ENCODE peak calls at places on chromosomes 13 and 19, in seven cellular contexts. D is thoracic aorta; Y is GM23338; R is CD8-positive, alpha-beta memory T cell; S is lung; K is uterus; O is PC-9. F is an unnamed sample.

GRCh38 chr13:30299746-30300145 is 7.6 kb downstream of the KATNAL1 start:
- DNase-seq in Y (no peak), D (no peak), K (no peak), S (no peak), R (no peak), O (no peak), F (no peak)

GRCh38 chr13:44193731-44194130 is 179.9 kb upstream of the SERP2 start:
- DNase-seq in K (no peak), R (no peak), Y (no peak), O (no peak), D (no peak), S (no peak), F (no peak)

GRCh38 chr13:30561506-30561905 is 56.2 kb upstream of the USPL1 start:
- DNase-seq in R (no peak), O (no peak), D (no peak), K (no peak), S (no peak), Y (no peak), F (no peak)

GRCh38 chr13:43720780-43721397 is 65.9 kb downstream of the ENOX1 start:
- DNase-seq in D (no peak), O (no peak), Y (no peak), S (no peak), R (no peak), K (no peak), F (no peak)

GRCh38 chr19:49362048-49362925 is at the start of gene TEAD2:
- DNase-seq in D (no peak), Y (peak; percentile 89), K (peak; percentile 85), S (peak; percentile 71), R (no peak), O (peak; percentile 66), F (peak; percentile 75)

GRCh38 chr13:48038763-48039162 is 1.2 kb downstream of the NUDT15 start:
- DNase-seq in K (no peak), R (no peak), Y (peak; percentile 18), O (no peak), D (no peak), S (no peak), F (no peak)

GRCh38 chr13:50843256-50844043 is at the start of gene DLEU7:
- DNase-seq in Y (peak; percentile 86), R (no peak), O (no peak), D (no peak), K (no peak), S (no peak), F (no peak)

GRCh38 chr19:52237771-52238400 is 31.5 kb upstream of the ZNF766 start:
- DNase-seq in S (peak; percentile 45), D (no peak), O (peak; percentile 63), R (peak; percentile 38), Y (peak; percentile 80), K (peak; percentile 68), F (peak; percentile 72)

GRCh38 chr13:40352385-40352778 is 314.1 kb downstream of the FOXO1 start:
- DNase-seq in O (no peak), S (no peak), Y (no peak), K (peak; percentile 68), R (no peak), D (peak; percentile 10), F (peak; percentile 51)

GRCh38 chr13:25213716-25214115 is 41.6 kb upstream of the AMER2 start:
- DNase-seq in K (no peak), R (no peak), S (no peak), D (no peak), O (no peak), Y (no peak), F (no peak)

GRCh38 chr19:6402058-6402457 is 9.1 kb upstream of the GTF2F1 start:
- DNase-seq in R (no peak), S (no peak), O (no peak), Y (no peak), K (no peak), D (no peak), F (no peak)

GRCh38 chr19:11165486-11166030 is 10.0 kb upstream of the SPC24 start:
- DNase-seq in R (no peak), O (no peak), S (no peak), D (no peak), Y (no peak), K (no peak), F (no peak)

GRCh38 chr19:16066611-16067104 is 9.6 kb upstream of the TPM4 start:
- DNase-seq in D (no peak), R (peak; percentile 20), K (no peak), S (no peak), Y (no peak), O (no peak), F (no peak)

GRCh38 chr19:15402411-15403150 is 16.2 kb downstream of the AKAP8L start:
- DNase-seq in S (no peak), Y (no peak), R (no peak), K (no peak), D (no peak), O (no peak), F (peak; percentile 54)

DNA sequence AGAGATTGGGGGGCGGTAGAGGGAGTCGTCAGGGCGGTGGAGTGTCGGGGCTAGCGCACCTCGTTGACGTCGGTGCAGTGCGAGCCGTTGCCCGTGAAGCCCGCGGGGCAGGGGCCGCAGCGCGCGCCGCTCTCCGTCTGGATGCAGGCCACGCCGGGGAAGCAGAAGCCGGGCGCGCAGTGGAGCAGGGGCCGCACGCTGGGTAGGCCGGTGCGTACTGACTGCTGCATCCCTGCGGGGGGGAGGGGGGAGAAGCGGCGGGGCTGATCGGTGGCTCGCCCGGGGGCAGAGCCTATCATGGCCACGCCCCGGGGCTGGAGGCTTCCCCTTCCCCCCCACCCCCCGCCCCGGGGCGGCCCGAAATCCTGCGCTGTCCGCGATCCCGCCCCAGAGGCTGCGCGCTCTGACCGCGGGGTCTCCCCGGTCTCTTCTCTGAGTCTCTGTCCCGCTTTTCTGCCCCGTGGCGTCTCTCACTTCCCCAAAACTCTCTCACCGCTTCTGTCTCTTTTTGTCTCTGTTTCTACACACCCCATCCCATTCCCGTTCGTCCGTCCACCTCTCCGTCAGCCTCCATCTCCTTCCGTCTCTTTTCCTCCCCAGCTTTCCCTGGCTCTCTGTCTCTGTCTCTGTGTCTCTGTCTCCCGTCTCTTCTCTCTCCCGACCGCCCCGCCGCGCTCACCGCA is 1.1 kb downstream of the COMP start:
- DNase-seq in O (no peak), S (no peak), Y (peak; percentile 84), D (no peak), R (peak; percentile 22), K (no peak), F (peak; percentile 88)
- H3K4me1 ChIP-seq in O (no peaks in the 10 kb centered on the region), S (peaks cover 25% of the 10 kb centered on the region), Y (peaks cover 12% of the 10 kb centered on the region), D (peaks cover 43% of the 10 kb centered on the region), R (peaks cover 19% of the 10 kb centered on the region), K (no peaks in the 10 kb centered on the region), F (no peaks in the 10 kb centered on the region)

GRCh38 chr19:41533691-41534090 is 42.3 kb upstream of the CEACAM21 start:
- DNase-seq in S (no peak), K (no peak), D (no peak), O (no peak), Y (no peak), R (no peak), F (no peak)
- H3K4me1 ChIP-seq in S (peaks cover 5% of the 10 kb centered on the region), K (no peaks in the 10 kb centered on the region), D (no peaks in the 10 kb centered on the region), O (no peaks in the 10 kb centered on the region), Y (no peaks in the 10 kb centered on the region), R (peaks cover 51% of the 10 kb centered on the region), F (no peaks in the 10 kb centered on the region)

DNA sequence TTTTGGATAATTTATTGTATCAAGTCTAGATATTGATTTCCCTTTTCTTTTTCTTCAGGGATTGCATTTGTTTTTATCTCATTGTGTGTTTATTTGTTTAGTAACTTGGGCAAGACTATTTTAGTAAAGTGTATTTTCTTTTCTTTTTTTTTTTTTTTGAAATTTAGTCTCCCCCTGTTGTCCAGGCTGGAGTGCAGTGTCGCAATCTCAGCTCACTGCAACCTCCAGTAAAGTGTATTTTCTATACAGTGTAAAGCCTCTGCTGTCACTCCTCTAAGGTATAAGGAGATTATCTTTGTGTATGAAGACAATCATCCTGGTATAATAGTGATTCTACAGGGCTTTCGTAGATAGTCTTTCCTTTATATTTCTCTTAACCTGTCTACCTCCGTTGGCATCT is 2546.0 kb downstream of the PCDH9 start:
- DNase-seq in O (no peak), Y (no peak), S (no peak), D (no peak), R (no peak), K (no peak), F (no peak)
- H3K4me1 ChIP-seq in O (peaks cover 17% of the 10 kb centered on the region), Y (peaks cover 28% of the 10 kb centered on the region), S (no peaks in the 10 kb centered on the region), D (no peaks in the 10 kb centered on the region), R (no peaks in the 10 kb centered on the region), K (no peaks in the 10 kb centered on the region), F (no peaks in the 10 kb centered on the region)

DNA sequence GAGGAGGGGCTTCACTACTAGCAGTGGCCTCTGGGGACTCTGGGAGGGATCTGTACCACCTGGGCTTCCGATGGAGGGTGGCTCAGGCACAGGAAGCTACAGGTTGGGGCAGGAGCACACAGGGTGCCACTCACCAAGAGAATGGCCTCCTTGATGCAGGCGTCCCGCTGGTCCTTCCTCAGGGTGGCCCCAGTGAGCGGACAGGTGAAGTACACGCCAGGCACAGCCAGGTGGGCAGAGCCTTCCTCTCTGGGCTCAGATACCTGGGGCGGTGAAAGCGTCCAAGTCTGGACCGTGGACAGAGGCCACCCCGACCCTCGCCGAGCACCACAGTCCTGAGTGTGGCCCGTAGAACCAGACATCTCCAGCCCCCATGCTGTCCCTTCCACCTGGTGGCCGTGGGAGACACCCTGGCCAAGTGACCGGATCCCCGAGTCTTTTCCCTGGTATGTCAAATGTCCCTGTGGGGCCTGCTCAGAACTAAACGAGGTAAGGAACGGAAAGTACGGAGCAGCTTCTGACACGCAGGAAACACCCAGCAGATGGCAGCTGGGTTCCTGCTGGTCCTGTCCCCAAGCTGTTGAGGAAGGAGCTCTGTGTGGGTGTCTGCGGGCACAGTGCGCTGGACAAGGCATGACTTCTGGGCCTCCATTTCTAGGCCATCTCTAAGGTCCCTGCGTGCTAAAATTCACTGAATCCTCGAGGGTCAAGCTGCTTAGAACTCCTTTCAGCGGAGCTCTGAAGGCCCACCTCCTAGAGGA is 5.2 kb downstream of the UBXN6 start:
- DNase-seq in D (no peak), S (no peak), Y (no peak), R (no peak), O (no peak), K (no peak), F (no peak)
- H3K4me1 ChIP-seq in D (peaks cover 30% of the 10 kb centered on the region), S (peaks cover 15% of the 10 kb centered on the region), Y (peaks cover 8% of the 10 kb centered on the region), R (peaks cover 17% of the 10 kb centered on the region), O (no peaks in the 10 kb centered on the region), K (no peaks in the 10 kb centered on the region), F (peaks cover 20% of the 10 kb centered on the region)

GRCh38 chr19:5036733-5037681 is 68.1 kb downstream of the KDM4B start:
- DNase-seq in O (no peak), D (no peak), S (no peak), K (peak; percentile 52), Y (no peak), R (no peak), F (no peak)
- H3K4me1 ChIP-seq in O (no peaks in the 10 kb centered on the region), D (peaks cover 29% of the 10 kb centered on the region), S (peaks cover 4% of the 10 kb centered on the region), K (no peaks in the 10 kb centered on the region), Y (no peaks in the 10 kb centered on the region), R (no peaks in the 10 kb centered on the region), F (peaks cover 6% of the 10 kb centered on the region)

DNA sequence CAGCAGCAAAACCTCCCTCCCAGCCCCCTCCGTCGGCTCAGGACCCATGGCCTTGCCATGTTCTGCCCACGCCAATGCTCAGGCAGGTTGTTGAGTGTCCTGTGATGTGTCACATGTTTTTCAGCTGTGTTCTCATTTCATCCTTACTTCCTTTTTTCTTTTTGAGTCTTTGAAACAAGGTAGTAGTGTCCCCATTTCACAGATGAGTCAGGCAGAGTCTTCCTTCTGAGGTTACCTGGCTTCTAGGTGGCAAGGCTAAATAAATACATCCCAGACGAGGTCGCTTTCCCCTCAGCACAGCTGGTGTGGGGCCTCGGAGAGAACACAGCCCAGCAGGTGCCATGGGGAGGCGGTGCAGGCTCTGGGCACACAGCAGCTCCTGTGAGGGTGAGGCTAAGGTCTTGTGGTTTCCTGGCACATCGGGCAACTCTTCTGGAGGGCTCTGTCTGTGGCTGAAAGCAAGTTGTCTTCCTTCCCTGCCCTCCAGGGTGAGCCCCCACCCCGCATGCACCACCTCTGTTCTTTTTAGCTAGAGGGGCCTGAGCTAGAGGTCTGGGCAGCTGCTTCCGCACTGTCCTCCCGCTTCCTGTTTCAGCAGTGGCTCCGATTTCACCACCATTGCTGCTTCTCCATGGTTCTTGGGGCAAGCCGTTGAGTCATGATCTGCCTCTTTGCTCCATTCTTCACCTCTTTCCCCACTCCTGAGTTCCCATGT is 15.1 kb downstream of the PRAM1 start:
- DNase-seq in Y (no peak), O (no peak), D (no peak), K (no peak), R (peak; percentile 54), S (peak; percentile 61), F (no peak)
- H3K4me1 ChIP-seq in Y (no peaks in the 10 kb centered on the region), O (no peaks in the 10 kb centered on the region), D (no peaks in the 10 kb centered on the region), K (no peaks in the 10 kb centered on the region), R (peaks cover 25% of the 10 kb centered on the region), S (peaks cover 5% of the 10 kb centered on the region), F (no peaks in the 10 kb centered on the region)

F was measured in tibial artery.